ENCODE peak calls at places on chromosomes 11 and 22, in four cellular contexts. I is neuronal stem cell, T is mesenchymal stem cell, H is H1. O is an unnamed sample.

GRCh38 chr11:3906166-3906565 is 50.7 kb downstream of the STIM1 start:
- DNase-seq in I (no peak), T (peak; percentile 10), H (no peak), O (no peak)

GRCh38 chr22:48431014-48431413 is 1396.7 kb downstream of the BRD1 start:
- DNase-seq in H (no peak), T (no peak), I (no peak), O (no peak)

GRCh38 chr11:64314146-64314804 is 3.1 kb downstream of the TRMT112 start:
- DNase-seq in H (no peak), I (no peak), T (peak; percentile 50), O (no peak)

GRCh38 chr11:74478877-74479276 is 11.5 kb upstream of the KCNE3 start:
- DNase-seq in I (no peak), H (no peak), T (no peak), O (no peak)

GRCh38 chr11:5380740-5381342 is 2.8 kb upstream of the OR51M1 start:
- DNase-seq in H (peak; percentile 31), I (peak; percentile 58), T (peak; percentile 70), O (peak; percentile 52)

GRCh38 chr11:72439455-72439854 is 5.1 kb upstream of the CLPB start:
- DNase-seq in T (peak; percentile 71), I (no peak), H (no peak), O (no peak)

GRCh38 chr22:35085621-35086020 is 19.7 kb downstream of the ISX start:
- DNase-seq in I (no peak), H (no peak), T (no peak), O (no peak)

GRCh38 chr11:40877256-40877655 is 582.2 kb downstream of the LRRC4C start:
- DNase-seq in H (no peak), T (no peak), I (no peak), O (no peak)

GRCh38 chr22:40137132-40137531 is 40.6 kb upstream of the TNRC6B start:
- DNase-seq in H (no peak), I (no peak), T (no peak), O (no peak)

GRCh38 chr11:2911088-2912037 is 17.9 kb downstream of the PHLDA2 start:
- DNase-seq in I (no peak), T (no peak), H (no peak), O (peak; percentile 73)

GRCh38 chr11:125892994-125893393 is 5.5 kb downstream of the HYLS1 start:
- DNase-seq in H (no peak), T (no peak), I (no peak), O (no peak)

GRCh38 chr11:79150966-79151365 is 289.9 kb downstream of the TENM4 start:
- DNase-seq in T (peak; percentile 27), I (no peak), H (no peak), O (no peak)

GRCh38 chr22:36088292-36088691 is 59.7 kb upstream of the RBFOX2 start:
- DNase-seq in T (no peak), I (no peak), H (no peak), O (no peak)

GRCh38 chr11:41878158-41878557 is 418.7 kb upstream of the LRRC4C start:
- DNase-seq in I (no peak), T (peak; percentile 7), H (no peak), O (no peak)

GRCh38 chr11:45264839-45265515 is 21.2 kb downstream of the SYT13 start:
- DNase-seq in T (peak; percentile 73), I (no peak), H (no peak), O (peak; percentile 61)

GRCh38 chr22:45934659-45935341 is 42.2 kb downstream of the WNT7B start:
- DNase-seq in T (peak; percentile 6), I (no peak), H (no peak), O (no peak)

GRCh38 chr11:28528217-28528616 is 420.0 kb downstream of the METTL15 start:
- DNase-seq in T (no peak), H (no peak), I (no peak), O (no peak)

GRCh38 chr11:67256477-67256876 is 9.8 kb upstream of the GRK2 start:
- DNase-seq in I (no peak), H (no peak), T (no peak), O (no peak)

GRCh38 chr11:122436188-122436555 is 219.3 kb upstream of the UBASH3B start:
- DNase-seq in T (no peak), H (no peak), I (no peak), O (no peak)

GRCh38 chr11:122439911-122440782 is 215.4 kb upstream of the UBASH3B start:
- DNase-seq in H (no peak), I (peak; percentile 48), T (peak; percentile 51), O (peak; percentile 49)

GRCh38 chr11:122440783-122441701 is 214.5 kb upstream of the UBASH3B start:
- DNase-seq in I (peak; percentile 52), H (no peak), T (peak; percentile 18), O (no peak)

DNA sequence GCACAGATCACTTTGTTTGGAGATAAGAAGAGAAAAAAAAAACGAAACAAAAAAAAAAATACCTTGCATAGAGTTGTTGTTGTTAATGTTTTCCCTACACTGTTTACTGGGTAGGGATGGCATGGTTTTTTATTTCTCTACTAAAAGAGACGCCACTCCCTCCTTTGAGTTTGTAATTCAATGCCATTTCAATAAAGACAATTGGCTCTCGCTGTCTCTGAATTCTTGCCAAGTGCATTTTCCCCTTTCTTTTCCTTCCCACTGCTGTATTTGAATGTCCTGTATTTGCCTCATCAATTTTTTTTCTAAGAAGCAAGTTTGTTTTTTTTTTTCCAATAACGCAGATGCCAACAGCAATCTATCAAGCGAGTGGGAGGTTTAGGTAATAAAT is 213.8 kb upstream of the UBASH3B start:
- DNase-seq in H (no peak), T (no peak), I (no peak), O (no peak)
- H3K4me3 ChIP-seq in H (no peak overlapping the region), T (no peak overlapping the region), I (no peak overlapping the region), O (no peak overlapping the region)

GRCh38 chr11:19891050-19891449 is 178.4 kb downstream of the NAV2 start:
- DNase-seq in H (no peak), T (no peak), I (no peak), O (no peak)
- H3K9ac ChIP-seq in H (no peak overlapping the region), T (no peak overlapping the region), I (no peak overlapping the region), O (no peak overlapping the region)

GRCh38 chr11:65499713-65500261 is 942 bp downstream of the MALAT1 start:
- DNase-seq in I (no peak), T (no peak), H (no peak), O (no peak)

GRCh38 chr11:65498727-65498976 is 193 bp upstream of the MALAT1 start:
- DNase-seq in H (no peak), I (no peak), T (no peak), O (no peak)

GRCh38 chr11:65498042-65498726 is 661 bp upstream of the MALAT1 start:
- DNase-seq in T (peak; percentile 82), I (no peak), H (no peak), O (peak; percentile 69)

GRCh38 chr11:65500262-65501004 is 1.6 kb downstream of the MALAT1 start:
- DNase-seq in T (peak; percentile 69), I (no peak), H (no peak), O (peak; percentile 64)

DNA sequence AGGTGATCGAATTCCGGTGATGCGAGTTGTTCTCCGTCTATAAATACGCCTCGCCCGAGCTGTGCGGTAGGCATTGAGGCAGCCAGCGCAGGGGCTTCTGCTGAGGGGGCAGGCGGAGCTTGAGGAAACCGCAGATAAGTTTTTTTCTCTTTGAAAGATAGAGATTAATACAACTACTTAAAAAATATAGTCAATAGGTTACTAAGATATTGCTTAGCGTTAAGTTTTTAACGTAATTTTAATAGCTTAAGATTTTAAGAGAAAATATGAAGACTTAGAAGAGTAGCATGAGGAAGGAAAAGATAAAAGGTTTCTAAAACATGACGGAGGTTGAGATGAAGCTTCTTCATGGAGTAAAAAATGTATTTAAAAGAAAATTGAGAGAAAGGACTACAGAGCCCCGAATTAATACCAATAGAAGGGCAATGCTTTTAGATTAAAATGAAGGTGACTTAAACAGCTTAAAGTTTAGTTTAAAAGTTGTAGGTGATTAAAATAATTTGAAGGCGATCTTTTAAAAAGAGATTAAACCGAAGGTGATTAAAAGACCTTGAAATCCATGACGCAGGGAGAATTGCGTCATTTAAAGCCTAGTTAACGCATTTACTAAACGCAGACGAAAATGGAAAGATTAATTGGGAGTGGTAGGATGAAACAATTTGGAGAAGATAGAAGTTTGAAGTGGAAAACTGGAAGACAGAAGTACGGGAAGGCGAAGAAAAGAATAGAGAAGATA is at the start of gene MALAT1:
- DNase-seq in T (peak; percentile 97), I (peak; percentile 95), H (no peak), O (peak; percentile 98)
- H2BK12ac ChIP-seq in T (peak within 1 kb of the TSS; percentile 42), I (no peak within 1 kb of the TSS), H (peak within 1 kb of the TSS; percentile 98), O (peak within 1 kb of the TSS; percentile 81)

GRCh38 chr11:46850829-46851380 is 4.8 kb upstream of the CKAP5 start:
- DNase-seq in I (no peak), H (peak; percentile 63), T (no peak), O (no peak)
- H3K4me3 ChIP-seq in I (no peak overlapping the region), H (no peak overlapping the region), T (no peak overlapping the region), O (no peak overlapping the region)